ENCODE peak calls at places on chromosome 22, in four cellular contexts. One of them, this sample, is unnamed.

GRCh38 chr22:42184852-42185251 is 54.2 kb upstream of the CYP2D6 start:
- DNase-seq in HS-5: no peak
- DNase-seq in stimulated activated naive B cell treated with anti-CD40 and anti-IgM and Interleukin-4, amounts not matched to agents 10 μg/mL and 1 μg/mL and 100 μg/mL, for 72 hours: no peak
- DNase-seq in pulmonary artery endothelial cell: no peak
- DNase-seq in this sample: no peak

GRCh38 chr22:44955102-44955501 is 54.7 kb downstream of the PHF21B start:
- DNase-seq in pulmonary artery endothelial cell: no peak
- DNase-seq in stimulated activated naive B cell treated with anti-CD40 and anti-IgM and Interleukin-4, amounts not matched to agents 10 μg/mL and 1 μg/mL and 100 μg/mL, for 72 hours: peak
- DNase-seq in HS-5: no peak
- DNase-seq in this sample: no peak

GRCh38 chr22:26383968-26384576 is 45.0 kb upstream of the ASPHD2 start:
- DNase-seq in stimulated activated naive B cell treated with anti-CD40 and anti-IgM and Interleukin-4, amounts not matched to agents 10 μg/mL and 1 μg/mL and 100 μg/mL, for 72 hours: no peak
- DNase-seq in HS-5: no peak
- DNase-seq in pulmonary artery endothelial cell: no peak
- DNase-seq in this sample: no peak

GRCh38 chr22:42321908-42322561 is 51.6 kb upstream of the TCF20 start:
- DNase-seq in HS-5: no peak
- DNase-seq in stimulated activated naive B cell treated with anti-CD40 and anti-IgM and Interleukin-4, amounts not matched to agents 10 μg/mL and 1 μg/mL and 100 μg/mL, for 72 hours: no peak
- DNase-seq in pulmonary artery endothelial cell: no peak
- DNase-seq in this sample: peak

GRCh38 chr22:50236731-50237409 is 8.0 kb downstream of the TUBGCP6 start:
- DNase-seq in stimulated activated naive B cell treated with anti-CD40 and anti-IgM and Interleukin-4, amounts not matched to agents 10 μg/mL and 1 μg/mL and 100 μg/mL, for 72 hours: no peak
- DNase-seq in pulmonary artery endothelial cell: no peak
- DNase-seq in HS-5: no peak
- DNase-seq in this sample: no peak

GRCh38 chr22:33666661-33667619 is 253.3 kb downstream of the LARGE1 start:
- DNase-seq in HS-5: no peak
- DNase-seq in pulmonary artery endothelial cell: no peak
- DNase-seq in stimulated activated naive B cell treated with anti-CD40 and anti-IgM and Interleukin-4, amounts not matched to agents 10 μg/mL and 1 μg/mL and 100 μg/mL, for 72 hours: no peak
- DNase-seq in this sample: no peak

GRCh38 chr22:18029686-18030267 is 5.4 kb upstream of the MICAL3 start:
- DNase-seq in HS-5: no peak
- DNase-seq in stimulated activated naive B cell treated with anti-CD40 and anti-IgM and Interleukin-4, amounts not matched to agents 10 μg/mL and 1 μg/mL and 100 μg/mL, for 72 hours: no peak
- DNase-seq in pulmonary artery endothelial cell: no peak
- DNase-seq in this sample: no peak

GRCh38 chr22:24379536-24379935 is 47.9 kb upstream of the ADORA2A start:
- DNase-seq in stimulated activated naive B cell treated with anti-CD40 and anti-IgM and Interleukin-4, amounts not matched to agents 10 μg/mL and 1 μg/mL and 100 μg/mL, for 72 hours: no peak
- DNase-seq in pulmonary artery endothelial cell: no peak
- DNase-seq in HS-5: peak
- DNase-seq in this sample: no peak

GRCh38 chr22:44358723-44359440 is 46.1 kb upstream of the SHISAL1 start:
- DNase-seq in pulmonary artery endothelial cell: no peak
- DNase-seq in stimulated activated naive B cell treated with anti-CD40 and anti-IgM and Interleukin-4, amounts not matched to agents 10 μg/mL and 1 μg/mL and 100 μg/mL, for 72 hours: no peak
- DNase-seq in HS-5: no peak
- DNase-seq in this sample: no peak

GRCh38 chr22:26476705-26477340 is 6.8 kb downstream of the HPS4 start:
- DNase-seq in HS-5: no peak
- DNase-seq in stimulated activated naive B cell treated with anti-CD40 and anti-IgM and Interleukin-4, amounts not matched to agents 10 μg/mL and 1 μg/mL and 100 μg/mL, for 72 hours: no peak
- DNase-seq in pulmonary artery endothelial cell: no peak
- DNase-seq in this sample: no peak

GRCh38 chr22:39309881-39310714 is 9.3 kb downstream of the RPL3 start:
- DNase-seq in stimulated activated naive B cell treated with anti-CD40 and anti-IgM and Interleukin-4, amounts not matched to agents 10 μg/mL and 1 μg/mL and 100 μg/mL, for 72 hours: no peak
- DNase-seq in HS-5: no peak
- DNase-seq in pulmonary artery endothelial cell: no peak
- DNase-seq in this sample: no peak

GRCh38 chr22:48846200-48846599 is 981.5 kb downstream of the BRD1 start:
- DNase-seq in stimulated activated naive B cell treated with anti-CD40 and anti-IgM and Interleukin-4, amounts not matched to agents 10 μg/mL and 1 μg/mL and 100 μg/mL, for 72 hours: no peak
- DNase-seq in pulmonary artery endothelial cell: no peak
- DNase-seq in HS-5: no peak
- DNase-seq in this sample: no peak

GRCh38 chr22:19463491-19464469 is 15.2 kb downstream of the UFD1 start:
- DNase-seq in HS-5: no peak
- DNase-seq in pulmonary artery endothelial cell: no peak
- DNase-seq in stimulated activated naive B cell treated with anti-CD40 and anti-IgM and Interleukin-4, amounts not matched to agents 10 μg/mL and 1 μg/mL and 100 μg/mL, for 72 hours: no peak
- DNase-seq in this sample: no peak

GRCh38 chr22:46069518-46070214 is 80.7 kb upstream of the PPARA start:
- DNase-seq in pulmonary artery endothelial cell: peak
- DNase-seq in stimulated activated naive B cell treated with anti-CD40 and anti-IgM and Interleukin-4, amounts not matched to agents 10 μg/mL and 1 μg/mL and 100 μg/mL, for 72 hours: peak
- DNase-seq in HS-5: peak
- DNase-seq in this sample: no peak

GRCh38 chr22:33272180-33272579 is 214.0 kb upstream of the SYN3 start:
- DNase-seq in stimulated activated naive B cell treated with anti-CD40 and anti-IgM and Interleukin-4, amounts not matched to agents 10 μg/mL and 1 μg/mL and 100 μg/mL, for 72 hours: no peak
- DNase-seq in HS-5: no peak
- DNase-seq in pulmonary artery endothelial cell: no peak
- DNase-seq in this sample: no peak

GRCh38 chr22:21842946-21843345 is 24.5 kb downstream of the MAPK1 start:
- DNase-seq in stimulated activated naive B cell treated with anti-CD40 and anti-IgM and Interleukin-4, amounts not matched to agents 10 μg/mL and 1 μg/mL and 100 μg/mL, for 72 hours: no peak
- DNase-seq in pulmonary artery endothelial cell: no peak
- DNase-seq in HS-5: no peak
- DNase-seq in this sample: no peak

GRCh38 chr22:39690901-39691620 is 120.5 kb downstream of the CACNA1I start:
- DNase-seq in pulmonary artery endothelial cell: no peak
- DNase-seq in stimulated activated naive B cell treated with anti-CD40 and anti-IgM and Interleukin-4, amounts not matched to agents 10 μg/mL and 1 μg/mL and 100 μg/mL, for 72 hours: no peak
- DNase-seq in HS-5: no peak
- DNase-seq in this sample: no peak

GRCh38 chr22:46456818-46457163 is 80.6 kb downstream of the CELSR1 start:
- DNase-seq in stimulated activated naive B cell treated with anti-CD40 and anti-IgM and Interleukin-4, amounts not matched to agents 10 μg/mL and 1 μg/mL and 100 μg/mL, for 72 hours: no peak
- DNase-seq in pulmonary artery endothelial cell: no peak
- DNase-seq in HS-5: no peak
- DNase-seq in this sample: no peak

GRCh38 chr22:24875862-24876506 is 70.0 kb downstream of the SGSM1 start:
- DNase-seq in HS-5: no peak
- DNase-seq in stimulated activated naive B cell treated with anti-CD40 and anti-IgM and Interleukin-4, amounts not matched to agents 10 μg/mL and 1 μg/mL and 100 μg/mL, for 72 hours: no peak
- DNase-seq in pulmonary artery endothelial cell: no peak
- DNase-seq in this sample: no peak

GRCh38 chr22:41305646-41306045 is 4.3 kb downstream of the ZC3H7B start:
- DNase-seq in pulmonary artery endothelial cell: no peak
- DNase-seq in stimulated activated naive B cell treated with anti-CD40 and anti-IgM and Interleukin-4, amounts not matched to agents 10 μg/mL and 1 μg/mL and 100 μg/mL, for 72 hours: no peak
- DNase-seq in HS-5: peak
- DNase-seq in this sample: no peak

GRCh38 chr22:25048659-25049657 is 96.4 kb downstream of the KIAA1671 start:
- DNase-seq in pulmonary artery endothelial cell: no peak
- DNase-seq in HS-5: peak
- DNase-seq in stimulated activated naive B cell treated with anti-CD40 and anti-IgM and Interleukin-4, amounts not matched to agents 10 μg/mL and 1 μg/mL and 100 μg/mL, for 72 hours: peak
- DNase-seq in this sample: no peak

GRCh38 chr22:30605449-30606110 is 1.4 kb upstream of the TCN2 start:
- DNase-seq in stimulated activated naive B cell treated with anti-CD40 and anti-IgM and Interleukin-4, amounts not matched to agents 10 μg/mL and 1 μg/mL and 100 μg/mL, for 72 hours: peak
- DNase-seq in pulmonary artery endothelial cell: no peak
- DNase-seq in HS-5: no peak
- DNase-seq in this sample: no peak

GRCh38 chr22:25137577-25138525 is 61.8 kb upstream of the CRYBB3 start:
- DNase-seq in HS-5: no peak
- DNase-seq in pulmonary artery endothelial cell: no peak
- DNase-seq in stimulated activated naive B cell treated with anti-CD40 and anti-IgM and Interleukin-4, amounts not matched to agents 10 μg/mL and 1 μg/mL and 100 μg/mL, for 72 hours: no peak
- DNase-seq in this sample: no peak

GRCh38 chr22:30212996-30213441 is 33.5 kb downstream of the LIF start:
- DNase-seq in pulmonary artery endothelial cell: no peak
- DNase-seq in stimulated activated naive B cell treated with anti-CD40 and anti-IgM and Interleukin-4, amounts not matched to agents 10 μg/mL and 1 μg/mL and 100 μg/mL, for 72 hours: no peak
- DNase-seq in HS-5: no peak
- DNase-seq in this sample: no peak

GRCh38 chr22:48889887-48890692 is 937.6 kb downstream of the BRD1 start:
- DNase-seq in stimulated activated naive B cell treated with anti-CD40 and anti-IgM and Interleukin-4, amounts not matched to agents 10 μg/mL and 1 μg/mL and 100 μg/mL, for 72 hours: no peak
- DNase-seq in pulmonary artery endothelial cell: no peak
- DNase-seq in HS-5: no peak
- DNase-seq in this sample: no peak

GRCh38 chr22:35539487-35539886 is 1.1 kb upstream of the RASD2 start:
- DNase-seq in pulmonary artery endothelial cell: no peak
- DNase-seq in HS-5: no peak
- DNase-seq in stimulated activated naive B cell treated with anti-CD40 and anti-IgM and Interleukin-4, amounts not matched to agents 10 μg/mL and 1 μg/mL and 100 μg/mL, for 72 hours: no peak
- DNase-seq in this sample: no peak

GRCh38 chr22:40819741-40820140 is 595 bp upstream of the SLC25A17 start:
- DNase-seq in HS-5: peak
- DNase-seq in pulmonary artery endothelial cell: no peak
- DNase-seq in stimulated activated naive B cell treated with anti-CD40 and anti-IgM and Interleukin-4, amounts not matched to agents 10 μg/mL and 1 μg/mL and 100 μg/mL, for 72 hours: no peak
- DNase-seq in this sample: no peak

GRCh38 chr22:17580461-17581031 is 17.2 kb downstream of the SLC25A18 start:
- DNase-seq in stimulated activated naive B cell treated with anti-CD40 and anti-IgM and Interleukin-4, amounts not matched to agents 10 μg/mL and 1 μg/mL and 100 μg/mL, for 72 hours: no peak
- DNase-seq in pulmonary artery endothelial cell: no peak
- DNase-seq in HS-5: no peak
- DNase-seq in this sample: no peak

GRCh38 chr22:19568337-19569311 is 44.4 kb upstream of the CLDN5 start:
- DNase-seq in HS-5: peak
- DNase-seq in pulmonary artery endothelial cell: no peak
- DNase-seq in stimulated activated naive B cell treated with anti-CD40 and anti-IgM and Interleukin-4, amounts not matched to agents 10 μg/mL and 1 μg/mL and 100 μg/mL, for 72 hours: no peak
- DNase-seq in this sample: no peak

GRCh38 chr22:31296258-31296657 is 4.0 kb upstream of the PIK3IP1 start:
- DNase-seq in HS-5: peak
- DNase-seq in pulmonary artery endothelial cell: no peak
- DNase-seq in stimulated activated naive B cell treated with anti-CD40 and anti-IgM and Interleukin-4, amounts not matched to agents 10 μg/mL and 1 μg/mL and 100 μg/mL, for 72 hours: no peak
- DNase-seq in this sample: no peak

GRCh38 chr22:49450521-49450920 is 377.2 kb downstream of the BRD1 start:
- DNase-seq in pulmonary artery endothelial cell: no peak
- DNase-seq in HS-5: no peak
- DNase-seq in stimulated activated naive B cell treated with anti-CD40 and anti-IgM and Interleukin-4, amounts not matched to agents 10 μg/mL and 1 μg/mL and 100 μg/mL, for 72 hours: no peak
- DNase-seq in this sample: no peak

GRCh38 chr22:46738961-46739870 is 1.2 kb upstream of the CERK start:
- DNase-seq in HS-5: peak
- DNase-seq in stimulated activated naive B cell treated with anti-CD40 and anti-IgM and Interleukin-4, amounts not matched to agents 10 μg/mL and 1 μg/mL and 100 μg/mL, for 72 hours: peak
- DNase-seq in pulmonary artery endothelial cell: no peak
- DNase-seq in this sample: no peak

GRCh38 chr22:45783021-45783420 is 111.4 kb downstream of the ATXN10 start:
- DNase-seq in pulmonary artery endothelial cell: no peak
- DNase-seq in stimulated activated naive B cell treated with anti-CD40 and anti-IgM and Interleukin-4, amounts not matched to agents 10 μg/mL and 1 μg/mL and 100 μg/mL, for 72 hours: no peak
- DNase-seq in HS-5: no peak
- DNase-seq in this sample: peak

GRCh38 chr22:35634981-35635540 is 13.2 kb upstream of the APOL6 start:
- DNase-seq in stimulated activated naive B cell treated with anti-CD40 and anti-IgM and Interleukin-4, amounts not matched to agents 10 μg/mL and 1 μg/mL and 100 μg/mL, for 72 hours: no peak
- DNase-seq in pulmonary artery endothelial cell: no peak
- DNase-seq in HS-5: no peak
- DNase-seq in this sample: no peak

GRCh38 chr22:25845985-25846745 is 104.2 kb downstream of the MYO18B start:
- DNase-seq in HS-5: no peak
- DNase-seq in pulmonary artery endothelial cell: no peak
- DNase-seq in stimulated activated naive B cell treated with anti-CD40 and anti-IgM and Interleukin-4, amounts not matched to agents 10 μg/mL and 1 μg/mL and 100 μg/mL, for 72 hours: no peak
- DNase-seq in this sample: no peak

GRCh38 chr22:27853404-27853803 is 51.8 kb upstream of the MN1 start:
- DNase-seq in pulmonary artery endothelial cell: no peak
- DNase-seq in stimulated activated naive B cell treated with anti-CD40 and anti-IgM and Interleukin-4, amounts not matched to agents 10 μg/mL and 1 μg/mL and 100 μg/mL, for 72 hours: no peak
- DNase-seq in HS-5: no peak
- DNase-seq in this sample: no peak

This sample was measured in brain pericyte.